ENCODE peak calls at places on chromosome 10, in four cellular contexts. M, X, G and D are unnamed samples.

GRCh38 chr10:116325987-116326386 is 1.7 kb downstream of the CCDC172 start:
- DNase-seq in X (no peak), G (no peak), M (no peak), D (no peak)

GRCh38 chr10:47020491-47020890 is 109.3 kb downstream of the PTPN20 start:
- DNase-seq in X (no peak), G (no peak), M (no peak), D (peak; percentile 9)

GRCh38 chr10:112115781-112116385 is 67.7 kb downstream of the GPAM start:
- DNase-seq in G (peak; percentile 28), X (no peak), M (peak; percentile 67), D (no peak)

GRCh38 chr10:119349937-119350513 is 142.7 kb downstream of the GRK5 start:
- DNase-seq in G (no peak), M (no peak), X (no peak), D (no peak)

GRCh38 chr10:132516771-132517725 is 20.5 kb upstream of the INPP5A start:
- DNase-seq in M (peak; percentile 55), G (no peak), X (peak; percentile 84), D (peak; percentile 14)

GRCh38 chr10:114042895-114043531 is 653 bp upstream of the ADRB1 start:
- DNase-seq in M (peak; percentile 25), X (peak; percentile 15), G (no peak), D (peak; percentile 27)

GRCh38 chr10:29595146-29595545 is 39.6 kb downstream of the SVIL start:
- DNase-seq in M (no peak), X (no peak), G (no peak), D (no peak)

GRCh38 chr10:49219248-49219647 is 31.1 kb upstream of the TMEM273 start:
- DNase-seq in M (no peak), X (no peak), G (no peak), D (no peak)

GRCh38 chr10:97037365-97038361 is 148.1 kb downstream of the SLIT1 start:
- DNase-seq in M (peak; percentile 88), G (peak; percentile 44), X (peak; percentile 53), D (peak; percentile 63)

GRCh38 chr10:78336402-78336791 is 302.7 kb downstream of the RPS24 start:
- DNase-seq in G (no peak), X (peak; percentile 68), M (peak; percentile 2), D (no peak)

GRCh38 chr10:6182454-6183098 is 20.2 kb upstream of the PFKFB3 start:
- DNase-seq in G (no peak), M (no peak), X (no peak), D (no peak)

GRCh38 chr10:95247200-95247880 is 43.5 kb downstream of the PDLIM1 start:
- DNase-seq in M (no peak), X (no peak), G (no peak), D (no peak)